ENCODE peak calls at places on chromosomes 13 and 19, in seven cellular contexts. G is breast epithelium, O is sigmoid colon, B is fibroblast of villous mesenchyme, E is psoas muscle, S is Caco-2, H is fibroblast of lung. A is an unnamed sample.

GRCh38 chr13:108483981-108484380 is 145.4 kb upstream of the MYO16 start:
- DNase-seq in G (no peak), O (no peak), B (no peak), E (no peak), S (no peak), H (no peak), A (peak; percentile 61)

GRCh38 chr19:48501446-48501960 is 10.1 kb downstream of the LMTK3 start:
- DNase-seq in G (no peak), O (no peak), B (no peak), E (no peak), S (peak; percentile 100), H (no peak), A (no peak)

GRCh38 chr13:37074703-37075102 is 15.2 kb upstream of the SUPT20H start:
- DNase-seq in G (no peak), O (no peak), B (peak; percentile 52), E (no peak), S (no peak), H (peak; percentile 57), A (peak; percentile 67)

GRCh38 chr19:35162471-35163326 is 8.2 kb downstream of the FXYD5 start:
- DNase-seq in G (no peak), O (peak; percentile 27), B (no peak), E (no peak), S (no peak), H (no peak), A (peak; percentile 72)

GRCh38 chr19:46860846-46861690 is at the start of gene ARHGAP35:
- DNase-seq in G (peak; percentile 72), O (no peak), B (no peak), E (no peak), S (peak; percentile 72), H (no peak), A (peak; percentile 85)

GRCh38 chr13:24306632-24307031 is 2.7 kb upstream of the C1QTNF9 start:
- DNase-seq in G (no peak), O (no peak), B (peak; percentile 50), E (no peak), S (no peak), H (peak; percentile 39), A (peak; percentile 35)

GRCh38 chr13:28199089-28199488 is 60.7 kb downstream of the PAN3 start:
- DNase-seq in G (no peak), O (no peak), B (no peak), E (no peak), S (no peak), H (no peak), A (no peak)

GRCh38 chr13:50788551-50788950 is 54.9 kb downstream of the DLEU7 start:
- DNase-seq in G (no peak), O (no peak), B (no peak), E (no peak), S (no peak), H (no peak), A (no peak)

GRCh38 chr13:81106348-81106747 is 765.4 kb upstream of the SPRY2 start:
- DNase-seq in G (no peak), O (no peak), B (no peak), E (no peak), S (peak; percentile 92), H (no peak), A (no peak)

GRCh38 chr13:48222358-48223015 is 10.5 kb upstream of the ITM2B start:
- DNase-seq in G (no peak), O (peak; percentile 73), B (peak; percentile 89), E (peak; percentile 39), S (no peak), H (peak; percentile 76), A (peak; percentile 75)

GRCh38 chr19:2014731-2015610 is 543 bp downstream of the BTBD2 start:
- DNase-seq in G (no peak), O (peak; percentile 72), B (no peak), E (no peak), S (no peak), H (no peak), A (no peak)

GRCh38 chr13:74062933-74063332 is 71.3 kb downstream of the KLF12 start:
- DNase-seq in G (no peak), O (peak; percentile 82), B (peak; percentile 48), E (peak; percentile 45), S (no peak), H (peak; percentile 67), A (peak; percentile 87)

GRCh38 chr19:12757544-12758274 is 6.1 kb downstream of the BEST2 start:
- DNase-seq in G (peak; percentile 67), O (peak; percentile 87), B (peak; percentile 76), E (peak; percentile 79), S (peak; percentile 59), H (peak; percentile 70), A (peak; percentile 79)

GRCh38 chr19:38917921-38918491 is 6.0 kb upstream of the CCER2 start:
- DNase-seq in G (no peak), O (no peak), B (peak; percentile 30), E (no peak), S (peak; percentile 72), H (no peak), A (no peak)
- TF ChIP-seq CTCF in G (no peak), O (no peak), B (peak; percentile 38), E (no peak), S (peak; percentile 47), H (no peak), A (peak; percentile 34)

GRCh38 chr13:72864142-72865035 is 82.5 kb downstream of the PIBF1 start:
- DNase-seq in G (no peak), O (no peak), B (no peak), E (no peak), S (no peak), H (peak; percentile 57), A (peak; percentile 22)
- H3K4me3 ChIP-seq in G (no peak overlapping the region), O (no peak overlapping the region), B (no peak overlapping the region), E (no peak overlapping the region), S (no peak overlapping the region), H (no peak overlapping the region), A (no peak overlapping the region)

GRCh38 chr13:60326273-60326672 is 70.7 kb upstream of the TDRD3 start:
- DNase-seq in G (no peak), O (no peak), B (no peak), E (no peak), S (no peak), H (no peak), A (peak; percentile 2)
- TF ChIP-seq CTCF in G (no peak), O (no peak), B (peak; percentile 14), E (no peak), S (no peak), H (no peak), A (peak; percentile 2)

GRCh38 chr19:43700368-43701015 is 15.4 kb upstream of the IRGC start:
- DNase-seq in G (no peak), O (peak; percentile 75), B (peak; percentile 76), E (peak; percentile 50), S (no peak), H (peak; percentile 85), A (peak; percentile 83)
- H3K4me3 ChIP-seq in G (peak overlapping the region; percentile 32), O (peak overlapping the region; percentile 7), B (peak overlapping the region; percentile 35), E (peak overlapping the region; percentile 35), S (no peak overlapping the region), H (peak overlapping the region; percentile 42), A (no peak overlapping the region)